ENCODE peak calls at places on chromosomes 6 and 20, in ten cellular contexts. R, B, N, Q, J, M, O, F, P and X are unnamed samples.

GRCh38 chr6:152701081-152701862 is 3.6 kb downstream of the MYCT1 start:
- DNase-seq in J (no peak), F (no peak), M (no peak), R (peak), P (no peak), B (no peak), N (no peak), Q (no peak), O (peak), X (no peak)

GRCh38 chr6:44670146-44670545 is 282.6 kb downstream of the CDC5L start:
- DNase-seq in J (no peak), N (no peak), O (no peak), Q (no peak), R (no peak), F (no peak), B (no peak), M (no peak), P (no peak), X (no peak)

GRCh38 chr20:35551485-35551884 is 9.6 kb downstream of the ERGIC3 start:
- DNase-seq in R (no peak), P (no peak), B (no peak), M (no peak), O (peak), J (no peak), F (no peak), N (no peak), Q (no peak), X (no peak)

GRCh38 chr6:1611572-1612385 is 2.1 kb downstream of the FOXC1 start:
- DNase-seq in Q (no peak), P (no peak), F (no peak), O (peak), M (no peak), R (peak), B (no peak), N (peak), J (no peak), X (no peak)

GRCh38 chr20:57708694-57709673 is 831 bp downstream of the PMEPA1 start:
- DNase-seq in O (no peak), F (peak), P (no peak), N (peak), Q (peak), R (no peak), B (no peak), J (peak), M (no peak), X (no peak)

GRCh38 chr20:48766205-48766604 is 61.6 kb downstream of the PREX1 start:
- DNase-seq in Q (no peak), O (no peak), M (no peak), P (no peak), R (no peak), F (no peak), B (no peak), J (peak), N (no peak), X (no peak)

GRCh38 chr20:44057698-44058675 is 129.0 kb downstream of the JPH2 start:
- DNase-seq in Q (no peak), R (no peak), N (no peak), J (no peak), O (peak), M (no peak), B (no peak), F (no peak), P (no peak), X (no peak)

GRCh38 chr20:57013221-57013620 is 253.2 kb downstream of the BMP7 start:
- DNase-seq in R (no peak), J (no peak), B (no peak), Q (no peak), F (no peak), O (no peak), M (no peak), N (no peak), P (no peak), X (no peak)